ENCODE peak calls at places on chromosomes 4 and X, in four cellular contexts. G is colonic mucosa; N is stimulated activated CD4-positive, alpha-beta T cell treated with anti-CD3 and anti-CD28 coated beads, Interleukin-15, amount 100 ng/mL, for 48 hours; A is activated naive CD8-positive, alpha-beta T cell treated with anti-CD3 and anti-CD28 coated beads, Interleukin-2, amount 50 U/mL, for 24 hours. L is an unnamed sample.
A peak's percentile ranks its signal among the peaks of the same experiment; 100 is the strongest.

GRCh38 chrX:103919336-103919682 is 43.1 kb upstream of the TMSB15B start:
- DNase-seq in G (peak; percentile 41), N (no peak), A (no peak), L (no peak)

GRCh38 chr4:184812651-184813181 is 13.1 kb downstream of the ACSL1 start:
- DNase-seq in G (no peak), N (no peak), A (no peak), L (no peak)

GRCh38 chrX:150362599-150363481 is at the start of gene MAMLD1:
- DNase-seq in G (peak; percentile 46), N (no peak), A (peak; percentile 56), L (no peak)

GRCh38 chrX:103211012-103211715 is 3.7 kb upstream of the BEX4 start:
- DNase-seq in G (peak; percentile 60), N (no peak), A (peak; percentile 29), L (no peak)

GRCh38 chr4:26566027-26566578 is 17.8 kb upstream of the TBC1D19 start:
- DNase-seq in G (no peak), N (no peak), A (no peak), L (no peak)

GRCh38 chrX:145821291-145821897 is 3.8 kb downstream of the SLITRK2 start:
- DNase-seq in G (no peak), N (no peak), A (no peak), L (no peak)

GRCh38 chrX:152735860-152736511 is 2.4 kb downstream of the MAGEA12 start:
- DNase-seq in G (no peak), N (no peak), A (no peak), L (no peak)

GRCh38 chr4:183345261-183345660 is 23.0 kb upstream of the CLDN24 start:
- DNase-seq in G (no peak), N (no peak), A (no peak), L (no peak)

GRCh38 chrX:69060631-69061408 is 104.4 kb downstream of the PJA1 start:
- DNase-seq in G (peak; percentile 64), N (no peak), A (no peak), L (no peak)

GRCh38 chr4:6561173-6561516 is 13.8 kb upstream of the MAN2B2 start:
- DNase-seq in G (no peak), N (no peak), A (no peak), L (no peak)

GRCh38 chr4:176805155-176805554 is 12.4 kb upstream of the VEGFC start:
- DNase-seq in G (no peak), N (no peak), A (no peak), L (no peak)

GRCh38 chr4:126582737-126583136 is 1050.0 kb upstream of the INTU start:
- DNase-seq in G (no peak), N (no peak), A (no peak), L (no peak)

GRCh38 chr4:72604324-72604723 is 35.3 kb upstream of the ADAMTS3 start:
- DNase-seq in G (no peak), N (no peak), A (no peak), L (no peak)

GRCh38 chr4:80875642-80876041 is 154.9 kb upstream of the BMP3 start:
- DNase-seq in G (no peak), N (no peak), A (no peak), L (peak; percentile 19)

GRCh38 chr4:73447701-73448100 is 11.7 kb downstream of the AFP start:
- DNase-seq in G (no peak), N (no peak), A (no peak), L (no peak)

GRCh38 chr4:72525938-72526337 is 43.1 kb downstream of the ADAMTS3 start:
- DNase-seq in G (no peak), N (no peak), A (no peak), L (no peak)

GRCh38 chr4:108045687-108046024 is 56.0 kb downstream of the HADH start:
- DNase-seq in G (no peak), N (no peak), A (no peak), L (no peak)

GRCh38 chr4:7410470-7410869 is 24.3 kb downstream of the PSAPL1 start:
- DNase-seq in G (no peak), N (no peak), A (no peak), L (no peak)

GRCh38 chrX:97743014-97743413 is 859.3 kb downstream of the RPA4 start:
- DNase-seq in G (peak; percentile 21), N (no peak), A (peak; percentile 15), L (no peak)

GRCh38 chrX:150854856-150855255 is 43.6 kb downstream of the CD99L2 start:
- DNase-seq in G (no peak), N (no peak), A (no peak), L (no peak)

GRCh38 chr4:182939680-182940079 is 22.5 kb upstream of the DCTD start:
- DNase-seq in G (no peak), N (no peak), A (no peak), L (no peak)

GRCh38 chr4:60617731-60618130 is 582.4 kb upstream of the ADGRL3 start:
- DNase-seq in G (no peak), N (no peak), A (no peak), L (no peak)

GRCh38 chr4:99657801-99658200 is at the start of gene C4orf54:
- DNase-seq in G (no peak), N (no peak), A (no peak), L (no peak)

GRCh38 chrX:103877571-103877970 is 45.5 kb upstream of the RAB9B start:
- DNase-seq in G (no peak), N (no peak), A (no peak), L (no peak)

GRCh38 chr4:95386410-95386809 is 162.4 kb downstream of the UNC5C start:
- DNase-seq in G (no peak), N (no peak), A (no peak), L (no peak)

GRCh38 chr4:109574443-109574850 is 14.4 kb downstream of the MCUB start:
- DNase-seq in G (peak; percentile 28), N (no peak), A (no peak), L (no peak)

GRCh38 chrX:10085223-10085622 is 71.6 kb upstream of the CLCN4 start:
- DNase-seq in G (no peak), N (no peak), A (no peak), L (no peak)

GRCh38 chr4:86592553-86593249 is 1.4 kb upstream of the PTPN13 start:
- DNase-seq in G (no peak), N (no peak), A (no peak), L (no peak)

GRCh38 chrX:69117876-69118526 is 47.3 kb downstream of the PJA1 start:
- DNase-seq in G (no peak), N (no peak), A (no peak), L (no peak)

GRCh38 chrX:119756926-119757635 is 1.3 kb upstream of the SOWAHD start:
- DNase-seq in G (no peak), N (no peak), A (no peak), L (no peak)

GRCh38 chr4:3318561-3319021 is 25.8 kb downstream of the RGS12 start:
- DNase-seq in G (peak; percentile 18), N (no peak), A (no peak), L (no peak)

GRCh38 chrX:68833855-68834331 is 5.1 kb downstream of the EFNB1 start:
- DNase-seq in G (peak; percentile 56), N (no peak), A (no peak), L (no peak)

GRCh38 chr4:15718959-15719358 is 16.1 kb downstream of the BST1 start:
- DNase-seq in G (no peak), N (no peak), A (no peak), L (no peak)